ENCODE peak calls at places on chromosomes 7 and 10, in four cellular contexts. M is NCI-H1417, L is occipital lobe, Q is IMR-90. A is an unnamed sample.

GRCh38 chr7:727104-727805 is at the start of gene PRKAR1B:
- DNase-seq in M (no peak), L (no peak), Q (no peak), A (peak; percentile 4)

GRCh38 chr7:119271147-119271779 is 1001.7 kb upstream of the KCND2 start:
- DNase-seq in M (no peak), L (no peak), Q (no peak), A (no peak)

GRCh38 chr7:28544453-28545142 is 132.3 kb downstream of the CREB5 start:
- DNase-seq in M (no peak), L (no peak), Q (no peak), A (no peak)

GRCh38 chr7:13077466-13077865 is 390.0 kb downstream of the ARL4A start:
- DNase-seq in M (no peak), L (no peak), Q (peak; percentile 47), A (no peak)

GRCh38 chr7:22563115-22563514 is 63.1 kb upstream of the STEAP1B start:
- DNase-seq in M (no peak), L (no peak), Q (peak; percentile 7), A (no peak)

GRCh38 chr10:94991243-94991888 is 52.9 kb downstream of the CYP2C9 start:
- DNase-seq in M (no peak), L (no peak), Q (no peak), A (no peak)

GRCh38 chr7:80729586-80730320 is 91.3 kb downstream of the CD36 start:
- DNase-seq in M (no peak), L (no peak), Q (peak; percentile 70), A (no peak)

GRCh38 chr7:121544726-121545125 is 148.6 kb upstream of the FAM3C start:
- DNase-seq in M (no peak), L (no peak), Q (peak; percentile 89), A (no peak)

GRCh38 chr7:69775231-69775771 is 177.0 kb downstream of the AUTS2 start:
- DNase-seq in M (peak; percentile 52), L (no peak), Q (no peak), A (peak; percentile 40)

GRCh38 chr10:17756557-17757208 is 4.7 kb downstream of the TMEM236 start:
- DNase-seq in M (no peak), L (no peak), Q (peak; percentile 22), A (no peak)

GRCh38 chr10:10498781-10499180 is 518.9 kb upstream of the CELF2 start:
- DNase-seq in M (no peak), L (no peak), Q (peak; percentile 62), A (no peak)

GRCh38 chr10:67602268-67602950 is 93.6 kb downstream of the CTNNA3 start:
- DNase-seq in M (no peak), L (no peak), Q (peak; percentile 96), A (no peak)

GRCh38 chr10:32943395-32943794 is 14.6 kb downstream of the ITGB1 start:
- DNase-seq in M (no peak), L (no peak), Q (no peak), A (no peak)

GRCh38 chr7:3242398-3242972 is 58.6 kb upstream of the SDK1 start:
- DNase-seq in M (no peak), L (no peak), Q (no peak), A (no peak)

GRCh38 chr7:25259487-25260243 is 31.4 kb upstream of the NPVF start:
- DNase-seq in M (peak; percentile 82), L (peak; percentile 30), Q (peak; percentile 76), A (peak; percentile 68)

GRCh38 chr10:12405342-12406320 is 56.3 kb downstream of the CAMK1D start:
- DNase-seq in M (no peak), L (no peak), Q (peak; percentile 35), A (no peak)